ENCODE peak calls at places on chromosomes 11 and 22, in nine cellular contexts. L is BE2C, J is HFFc6, V is right lobe of liver, Y is small intestine, F is heart left ventricle, G is Caki2, Z is foreskin melanocyte, S is activated T-cell treated with anti-CD3 and anti-CD28 coated beads for 1 hour. C is an unnamed sample.

GRCh38 chr22:19766506-19767426 is 6.2 kb downstream of the TBX1 start:
- DNase-seq in L (no peak), J (no peak), V (peak), Y (peak), F (peak), G (no peak), Z (peak), S (peak), C (peak)

GRCh38 chr11:73431431-73431830 is 55.2 kb downstream of the RELT start:
- DNase-seq in L (no peak), J (peak), V (no peak), Y (no peak), F (no peak), G (no peak), Z (no peak), S (no peak), C (no peak)

GRCh38 chr11:126336065-126336464 is 19.4 kb upstream of the ST3GAL4 start:
- DNase-seq in L (no peak), J (no peak), V (no peak), Y (no peak), F (no peak), G (no peak), Z (no peak), S (no peak), C (no peak)

GRCh38 chr22:19275919-19276600 is 15.5 kb downstream of the CLTCL1 start:
- DNase-seq in L (no peak), J (no peak), V (no peak), Y (no peak), F (no peak), G (no peak), Z (no peak), S (no peak), C (no peak)

GRCh38 chr11:104134760-104135159 is 29.2 kb downstream of the PDGFD start:
- DNase-seq in L (peak), J (peak), V (no peak), Y (no peak), F (no peak), G (no peak), Z (peak), S (no peak), C (no peak)

GRCh38 chr11:63916837-63917684 is at the start of gene RCOR2:
- DNase-seq in L (peak), J (peak), V (no peak), Y (peak), F (peak), G (peak), Z (peak), S (peak), C (peak)

GRCh38 chr22:19723990-19724827 is 870 bp downstream of the GP1BB start:
- DNase-seq in L (no peak), J (no peak), V (no peak), Y (no peak), F (peak), G (no peak), Z (no peak), S (no peak), C (peak)

GRCh38 chr22:40294696-40295095 is 51.6 kb upstream of the ADSL start:
- DNase-seq in L (no peak), J (no peak), V (no peak), Y (no peak), F (no peak), G (no peak), Z (no peak), S (no peak), C (no peak)

GRCh38 chr22:21041937-21042336 is 3.8 kb upstream of the LRRC74B start:
- DNase-seq in L (no peak), J (peak), V (no peak), Y (no peak), F (no peak), G (no peak), Z (no peak), S (no peak), C (no peak)

GRCh38 chr22:39179841-39180335 is 27.4 kb upstream of the CBX7 start:
- DNase-seq in L (no peak), J (no peak), V (peak), Y (no peak), F (no peak), G (no peak), Z (no peak), S (no peak), C (no peak)

GRCh38 chr11:63999349-64000025 is 13.2 kb downstream of the OTUB1 start:
- DNase-seq in L (peak), J (peak), V (no peak), Y (peak), F (no peak), G (no peak), Z (no peak), S (peak), C (peak)

GRCh38 chr11:71202598-71202944 is 49.8 kb downstream of the SHANK2 start:
- DNase-seq in L (no peak), J (no peak), V (peak), Y (no peak), F (no peak), G (no peak), Z (no peak), S (no peak), C (no peak)

GRCh38 chr11:2481253-2481652 is 36.4 kb downstream of the KCNQ1 start:
- DNase-seq in L (no peak), J (no peak), V (no peak), Y (no peak), F (no peak), G (no peak), Z (no peak), S (no peak), C (no peak)

GRCh38 chr22:22752556-22753477 is 108.4 kb downstream of the GGTLC2 start:
- DNase-seq in L (no peak), J (peak), V (peak), Y (no peak), F (no peak), G (no peak), Z (no peak), S (peak), C (no peak)

GRCh38 chr22:43878079-43878795 is 13.6 kb downstream of the PNPLA5 start:
- DNase-seq in L (peak), J (no peak), V (no peak), Y (no peak), F (no peak), G (no peak), Z (no peak), S (no peak), C (no peak)

GRCh38 chr11:125001073-125001764 is 47.2 kb downstream of the CCDC15 start:
- DNase-seq in L (no peak), J (no peak), V (no peak), Y (no peak), F (no peak), G (no peak), Z (no peak), S (no peak), C (no peak)

GRCh38 chr22:19607198-19608113 is 83.2 kb upstream of the CLDN5 start:
- DNase-seq in L (no peak), J (no peak), V (peak), Y (peak), F (no peak), G (no peak), Z (no peak), S (no peak), C (peak)

GRCh38 chr11:14347494-14347893 is 11.5 kb downstream of the RRAS2 start:
- DNase-seq in L (no peak), J (no peak), V (no peak), Y (no peak), F (no peak), G (no peak), Z (no peak), S (no peak), C (no peak)

C was measured in CD4-positive, alpha-beta T cell.